ENCODE peak calls at places on chromosomes 7 and 10, in ten cellular contexts. P, V, N, H, M, C, G, I, W and R are unnamed samples.
A peak's percentile ranks its signal among the peaks of the same experiment; 100 is the strongest.

GRCh38 chr10:30463944-30464451 is 30.0 kb downstream of the MAP3K8 start:
- DNase-seq in W (no peak), G (no peak), C (peak; percentile 26), M (no peak), I (no peak), V (no peak), H (no peak), N (no peak), P (no peak), R (no peak)

GRCh38 chr10:124612611-124613498 is 131.3 kb downstream of the FAM53B start:
- DNase-seq in G (peak; percentile 66), V (no peak), H (no peak), I (peak; percentile 75), W (no peak), P (no peak), M (no peak), N (no peak), C (peak; percentile 15), R (peak; percentile 79)

GRCh38 chr10:102462512-102463054 is 11.2 kb upstream of the C10orf95 start:
- DNase-seq in W (no peak), H (no peak), P (no peak), V (no peak), N (no peak), I (no peak), C (no peak), G (no peak), M (no peak), R (no peak)

GRCh38 chr10:98365698-98366530 is 49.1 kb downstream of the PYROXD2 start:
- DNase-seq in M (no peak), I (no peak), P (no peak), G (no peak), H (no peak), W (no peak), C (no peak), V (no peak), N (no peak), R (peak; percentile 29)

GRCh38 chr10:27223964-27224363 is 16.6 kb downstream of the ACBD5 start:
- DNase-seq in H (no peak), P (peak; percentile 54), N (no peak), V (peak; percentile 50), C (peak; percentile 26), G (no peak), I (peak; percentile 49), W (no peak), M (no peak), R (peak; percentile 54)

GRCh38 chr10:8392216-8392615 is 337.7 kb downstream of the GATA3 start:
- DNase-seq in H (no peak), V (no peak), C (peak; percentile 44), I (no peak), M (no peak), G (no peak), N (no peak), W (no peak), P (no peak), R (no peak)

GRCh38 chr7:128207609-128208008 is 33.5 kb upstream of the LEP start:
- DNase-seq in I (no peak), N (no peak), V (no peak), P (no peak), M (no peak), C (no peak), G (no peak), H (no peak), W (no peak), R (no peak)

GRCh38 chr7:28854750-28855074 is 103.4 kb downstream of the TRIL start:
- DNase-seq in V (no peak), I (no peak), H (no peak), C (peak; percentile 26), P (no peak), N (no peak), G (no peak), M (no peak), W (no peak), R (no peak)

GRCh38 chr10:132521041-132521465 is 16.5 kb upstream of the INPP5A start:
- DNase-seq in C (no peak), W (no peak), V (no peak), G (peak; percentile 47), M (no peak), P (no peak), N (peak; percentile 23), I (no peak), H (peak; percentile 43), R (no peak)

GRCh38 chr10:110556993-110557601 is 10.4 kb upstream of the SMC3 start:
- DNase-seq in N (no peak), M (peak; percentile 74), C (peak; percentile 62), I (peak; percentile 73), H (no peak), G (no peak), W (no peak), P (peak; percentile 27), V (peak; percentile 61), R (peak; percentile 24)

GRCh38 chr7:27185013-27185707 is at the start of gene HOXA11:
- DNase-seq in G (peak; percentile 30), M (no peak), H (no peak), I (no peak), P (peak; percentile 7), C (peak; percentile 20), W (peak; percentile 15), N (no peak), V (peak; percentile 85), R (no peak)
- TF ChIP-seq CTCF in G (no peak), M (no peak), H (no peak), I (no peak), P (no peak), C (no peak), W (no peak), N (no peak), V (no peak), R (no peak)

GRCh38 chr7:114921636-114922150 is at the start of gene MDFIC:
- DNase-seq in M (peak; percentile 71), V (peak; percentile 22), N (peak; percentile 68), C (no peak), P (peak; percentile 41), W (peak; percentile 45), H (peak; percentile 87), G (peak; percentile 44), I (peak; percentile 34), R (peak; percentile 53)

GRCh38 chr7:114919587-114919986 is 2.3 kb upstream of the MDFIC start:
- DNase-seq in C (no peak), M (no peak), W (no peak), V (no peak), H (no peak), I (no peak), N (no peak), P (no peak), G (no peak), R (no peak)

GRCh38 chr7:114917211-114917839 is 4.6 kb upstream of the MDFIC start:
- DNase-seq in I (no peak), M (no peak), G (no peak), W (no peak), H (no peak), V (no peak), N (no peak), P (no peak), C (no peak), R (no peak)

GRCh38 chr7:114911411-114911810 is 10.5 kb upstream of the MDFIC start:
- DNase-seq in C (no peak), I (no peak), V (no peak), P (no peak), H (no peak), G (no peak), N (no peak), M (no peak), W (no peak), R (no peak)

DNA sequence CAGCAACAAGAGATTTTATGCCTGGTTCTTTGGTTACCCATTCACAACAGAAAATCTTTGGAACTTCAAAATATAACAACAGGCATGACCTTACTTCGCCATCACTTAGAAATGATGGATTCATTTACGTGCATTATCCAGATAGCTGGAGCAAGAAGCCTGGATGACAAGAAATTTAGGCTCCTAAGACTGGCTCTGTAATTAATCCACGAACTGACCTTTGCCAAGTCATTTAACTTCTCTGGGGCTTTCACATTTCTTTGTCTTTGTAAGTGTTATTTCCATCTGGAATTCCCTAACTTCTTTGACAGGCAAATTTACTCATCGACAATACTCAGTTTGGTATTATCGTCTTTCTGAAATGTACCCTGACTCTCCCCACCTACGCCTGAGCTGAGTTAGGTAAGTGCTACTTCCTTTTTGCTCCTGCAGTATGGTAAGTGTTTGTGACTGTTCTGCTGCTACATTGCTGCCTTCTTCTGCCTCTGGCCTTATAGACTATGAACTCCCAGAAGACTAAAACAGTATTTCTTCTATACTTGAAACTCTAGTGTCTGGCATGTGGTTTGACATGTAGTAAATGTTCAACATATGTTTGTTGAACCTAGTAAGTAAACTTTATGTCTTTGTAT is 5.5 kb upstream of the MDFIC start:
- DNase-seq in V (no peak), W (no peak), M (no peak), G (no peak), N (no peak), H (no peak), P (no peak), I (no peak), C (no peak), R (no peak)
- TF ChIP-seq POLR2A in V (no peak), W (no peak), M (no peak), G (no peak), N (no peak), H (no peak), P (no peak), I (no peak), C (no peak), R (no peak)

GRCh38 chr10:25405871-25406270 is 231.1 kb downstream of the GPR158 start:
- DNase-seq in V (no peak), G (no peak), N (no peak), H (no peak), M (no peak), W (no peak), I (no peak), P (no peak), C (no peak), R (no peak)
- TF ChIP-seq CTCF in V (no peak), G (no peak), N (no peak), H (no peak), M (no peak), W (no peak), I (no peak), P (no peak), C (no peak), R (no peak)

GRCh38 chr10:11245510-11245909 is 227.8 kb downstream of the CELF2 start:
- DNase-seq in V (no peak), N (no peak), P (no peak), I (no peak), C (no peak), W (no peak), M (no peak), H (no peak), G (no peak), R (no peak)

GRCh38 chr10:11245981-11246590 is 228.4 kb downstream of the CELF2 start:
- DNase-seq in M (no peak), V (no peak), G (no peak), N (no peak), C (no peak), P (no peak), I (no peak), W (no peak), H (no peak), R (no peak)

GRCh38 chr10:11245095-11245479 is 227.4 kb downstream of the CELF2 start:
- DNase-seq in M (no peak), P (no peak), W (no peak), C (no peak), G (no peak), N (no peak), V (no peak), I (no peak), H (no peak), R (no peak)

GRCh38 chr10:11242443-11243386 is 225.0 kb downstream of the CELF2 start:
- DNase-seq in G (peak; percentile 61), I (peak; percentile 69), C (peak; percentile 62), W (no peak), M (no peak), N (peak; percentile 73), P (no peak), H (no peak), V (no peak), R (peak; percentile 33)

GRCh38 chr10:11243425-11244222 is 226.0 kb downstream of the CELF2 start:
- DNase-seq in I (no peak), W (no peak), N (no peak), C (peak; percentile 61), H (no peak), V (no peak), G (no peak), P (no peak), M (no peak), R (no peak)
- TF ChIP-seq POLR2A in I (no peak), W (no peak), N (no peak), C (no peak), H (no peak), V (no peak), G (no peak), P (no peak), M (no peak), R (no peak)